ENCODE peak calls at places on chromosomes 13 and 19, in five cellular contexts. Q, F, I, N and B are unnamed samples.

GRCh38 chr19:47247308-47247990 is 8.9 kb upstream of the CCDC9 start:
- DNase-seq in Q (peak; percentile 78), F (peak; percentile 87), I (peak; percentile 82), N (peak; percentile 85), B (peak; percentile 90)

GRCh38 chr19:30719991-30720329 is 347.8 kb downstream of the ZNF536 start:
- DNase-seq in Q (peak; percentile 4), F (no peak), I (no peak), N (no peak), B (no peak)

GRCh38 chr19:41933131-41933458 is 4.8 kb upstream of the ERFL start:
- DNase-seq in Q (no peak), F (no peak), I (no peak), N (no peak), B (no peak)

GRCh38 chr19:30029721-30030510 is 87.9 kb downstream of the URI1 start:
- DNase-seq in Q (no peak), F (no peak), I (no peak), N (no peak), B (no peak)

GRCh38 chr19:8487137-8487851 is 15.1 kb downstream of the PRAM1 start:
- DNase-seq in Q (no peak), F (peak; percentile 85), I (peak; percentile 88), N (peak; percentile 34), B (peak; percentile 83)

GRCh38 chr19:13834308-13834790 is 39.1 kb downstream of the ZSWIM4 start:
- DNase-seq in Q (peak; percentile 90), F (no peak), I (no peak), N (no peak), B (no peak)

GRCh38 chr19:18152444-18152816 is 533 bp upstream of the PIK3R2 start:
- DNase-seq in Q (peak; percentile 99), F (peak; percentile 97), I (peak; percentile 97), N (peak; percentile 98), B (peak; percentile 96)

GRCh38 chr19:52138614-52139290 is 986 bp downstream of the ZNF616 start:
- DNase-seq in Q (peak; percentile 37), F (no peak), I (peak; percentile 28), N (peak; percentile 25), B (no peak)

GRCh38 chr13:44653261-44653660 is 77.1 kb upstream of the TSC22D1 start:
- DNase-seq in Q (no peak), F (no peak), I (no peak), N (no peak), B (no peak)

GRCh38 chr19:56141416-56141992 is 417 bp downstream of the ZNF444 start:
- DNase-seq in Q (peak; percentile 19), F (no peak), I (no peak), N (peak; percentile 29), B (no peak)

GRCh38 chr19:46616631-46617322 is 8.1 kb downstream of the PTGIR start:
- DNase-seq in Q (peak; percentile 73), F (no peak), I (peak; percentile 71), N (peak; percentile 69), B (peak; percentile 82)

GRCh38 chr13:101283782-101284181 is 132.5 kb downstream of the NALCN start:
- DNase-seq in Q (no peak), F (no peak), I (no peak), N (no peak), B (no peak)

GRCh38 chr13:50209646-50210045 is 194.4 kb downstream of the KCNRG start:
- DNase-seq in Q (peak; percentile 52), F (no peak), I (no peak), N (no peak), B (no peak)

GRCh38 chr19:31831421-31831820 is 482.2 kb upstream of the TSHZ3 start:
- DNase-seq in Q (no peak), F (no peak), I (no peak), N (no peak), B (no peak)

GRCh38 chr13:40664100-40665060 is 2.1 kb downstream of the FOXO1 start:
- DNase-seq in Q (peak; percentile 46), F (peak; percentile 90), I (peak; percentile 86), N (peak; percentile 90), B (peak; percentile 90)

GRCh38 chr19:1173160-1173844 is 766 bp downstream of the SBNO2 start:
- DNase-seq in Q (peak; percentile 60), F (no peak), I (no peak), N (no peak), B (peak; percentile 78)

GRCh38 chr19:7072541-7072940 is 3.0 kb downstream of the ZNF557 start:
- DNase-seq in Q (no peak), F (no peak), I (no peak), N (no peak), B (no peak)

GRCh38 chr19:7718668-7719067 is 13.2 kb downstream of the CLEC4G start:
- DNase-seq in Q (no peak), F (no peak), I (peak; percentile 32), N (peak; percentile 24), B (no peak)

GRCh38 chr13:33229446-33230177 is 55.9 kb downstream of the STARD13 start:
- DNase-seq in Q (peak; percentile 65), F (no peak), I (no peak), N (no peak), B (no peak)

GRCh38 chr19:55585658-55586339 is 5.2 kb upstream of the ZNF579 start:
- DNase-seq in Q (peak; percentile 77), F (peak; percentile 89), I (peak; percentile 89), N (peak; percentile 71), B (peak; percentile 93)

GRCh38 chr19:20969898-20970297 is 46.8 kb downstream of the ZNF85 start:
- DNase-seq in Q (no peak), F (no peak), I (no peak), N (no peak), B (no peak)

GRCh38 chr19:18593367-18594095 is 4.9 kb downstream of the REX1BD start:
- DNase-seq in Q (no peak), F (no peak), I (no peak), N (no peak), B (peak; percentile 63)

GRCh38 chr13:110869231-110869804 is 45.6 kb downstream of the ANKRD10 start:
- DNase-seq in Q (no peak), F (no peak), I (no peak), N (no peak), B (no peak)

GRCh38 chr19:50695251-50696064 is 24.1 kb downstream of the SHANK1 start:
- DNase-seq in Q (no peak), F (no peak), I (no peak), N (no peak), B (no peak)

GRCh38 chr19:54178581-54179261 is 5.8 kb upstream of the TMC4 start:
- DNase-seq in Q (no peak), F (no peak), I (no peak), N (no peak), B (no peak)

GRCh38 chr19:48560095-48560530 is 8.1 kb downstream of the SULT2B1 start:
- DNase-seq in Q (no peak), F (no peak), I (no peak), N (no peak), B (no peak)

GRCh38 chr13:111082240-111082639 is 32.9 kb upstream of the ARHGEF7 start:
- DNase-seq in Q (no peak), F (no peak), I (no peak), N (no peak), B (no peak)

GRCh38 chr19:3006075-3006767 is 22.9 kb downstream of the TLE2 start:
- DNase-seq in Q (no peak), F (no peak), I (no peak), N (peak; percentile 35), B (no peak)

GRCh38 chr19:16828990-16829821 is at the start of gene SIN3B:
- DNase-seq in Q (peak; percentile 90), F (peak; percentile 86), I (peak; percentile 83), N (peak; percentile 91), B (peak; percentile 93)

GRCh38 chr13:66503890-66504289 is 726.2 kb downstream of the PCDH9 start:
- DNase-seq in Q (no peak), F (no peak), I (no peak), N (no peak), B (no peak)

GRCh38 chr13:48414501-48414900 is 1.6 kb upstream of the LPAR6 start:
- DNase-seq in Q (no peak), F (no peak), I (no peak), N (no peak), B (no peak)
- H3K27ac ChIP-seq in Q (no peak overlapping the region), F (no peak overlapping the region), I (no peak overlapping the region), N (no peak overlapping the region), B (no peak overlapping the region)

GRCh38 chr13:97225533-97225932 is 3.4 kb downstream of the MBNL2 start:
- DNase-seq in Q (no peak), F (no peak), I (no peak), N (no peak), B (no peak)

GRCh38 chr13:97228850-97229521 is 6.9 kb downstream of the MBNL2 start:
- DNase-seq in Q (no peak), F (no peak), I (no peak), N (no peak), B (no peak)

GRCh38 chr13:97224544-97225324 is 2.6 kb downstream of the MBNL2 start:
- DNase-seq in Q (peak; percentile 75), F (no peak), I (no peak), N (peak; percentile 70), B (no peak)

GRCh38 chr13:97226013-97226412 is 3.9 kb downstream of the MBNL2 start:
- DNase-seq in Q (no peak), F (no peak), I (no peak), N (no peak), B (no peak)

GRCh38 chr13:97226788-97227627 is 4.9 kb downstream of the MBNL2 start:
- DNase-seq in Q (peak; percentile 64), F (no peak), I (peak; percentile 32), N (peak; percentile 64), B (no peak)
- H3K4me1 ChIP-seq in Q (peaks cover 17% of the 10 kb centered on the region), F (peaks cover 76% of the 10 kb centered on the region), I (peaks cover 51% of the 10 kb centered on the region), N (peaks cover 46% of the 10 kb centered on the region), B (peaks cover 57% of the 10 kb centered on the region)

GRCh38 chr19:39365531-39365930 is 23.3 kb downstream of the SAMD4B start:
- DNase-seq in Q (no peak), F (no peak), I (no peak), N (no peak), B (no peak)

GRCh38 chr19:39372047-39372802 is 18.7 kb downstream of the PAF1 start:
- DNase-seq in Q (peak; percentile 72), F (peak; percentile 56), I (peak; percentile 66), N (peak; percentile 57), B (peak; percentile 74)

GRCh38 chr19:39372941-39373340 is 18.0 kb downstream of the PAF1 start:
- DNase-seq in Q (no peak), F (no peak), I (no peak), N (no peak), B (peak; percentile 25)

GRCh38 chr19:39370735-39371134 is 20.2 kb downstream of the PAF1 start:
- DNase-seq in Q (no peak), F (no peak), I (no peak), N (no peak), B (no peak)

GRCh38 chr19:39369200-39369599 is 21.7 kb downstream of the PAF1 start:
- DNase-seq in Q (no peak), F (no peak), I (no peak), N (no peak), B (no peak)
- H3K27ac ChIP-seq in Q (no peak overlapping the region), F (no peak overlapping the region), I (no peak overlapping the region), N (no peak overlapping the region), B (no peak overlapping the region)

DNA sequence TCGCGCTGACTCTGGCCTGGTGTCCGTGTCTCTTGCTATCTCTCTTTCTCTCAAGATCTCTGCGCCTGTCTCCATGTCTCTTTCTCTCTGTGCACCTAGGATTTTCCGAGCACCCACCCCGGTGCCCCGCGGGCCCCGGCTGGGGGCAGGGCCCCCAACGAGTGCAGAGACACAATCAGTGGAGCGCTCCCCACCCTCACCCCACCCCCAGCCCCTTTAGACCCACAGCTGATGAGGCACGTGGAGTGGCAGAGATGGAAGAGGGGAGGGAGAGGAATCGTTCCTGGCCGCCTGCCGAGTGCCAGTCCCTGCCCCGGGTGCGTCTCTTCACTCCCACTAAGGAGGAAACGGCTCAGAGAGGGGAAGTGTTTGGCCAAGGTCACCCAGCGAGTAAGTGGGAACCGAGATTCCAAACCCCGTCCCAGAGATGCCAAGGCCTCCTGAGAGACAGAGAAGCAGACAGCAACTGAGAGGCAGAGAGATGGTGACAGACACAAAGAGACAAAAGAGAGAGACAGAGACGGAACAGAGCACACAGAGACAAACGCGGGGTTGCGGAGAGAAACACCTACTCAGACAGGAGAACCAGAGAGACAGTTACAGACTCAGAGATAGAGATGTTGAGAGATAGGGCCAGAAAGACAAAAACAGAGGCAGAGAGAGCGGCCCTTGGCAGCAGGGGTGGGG is 626 bp upstream of the BCL3 start:
- DNase-seq in Q (peak; percentile 86), F (peak; percentile 82), I (peak; percentile 80), N (peak; percentile 84), B (peak; percentile 89)
- H3K4me1 ChIP-seq in Q (peaks cover 34% of the 10 kb centered on the region), F (peaks cover 85% of the 10 kb centered on the region), I (peaks cover 83% of the 10 kb centered on the region), N (peaks cover 83% of the 10 kb centered on the region), B (peaks cover 69% of the 10 kb centered on the region)